ENCODE peak calls at places on chromosomes 16 and 17, in ten cellular contexts. F, L, G, E, A, C, T, H, W and V are unnamed samples.

GRCh38 chr17:49582789-49583188 is 7.1 kb downstream of the NXPH3 start:
- DNase-seq in E (no peak), W (peak; percentile 33), L (no peak), G (no peak), F (no peak), C (no peak), A (no peak), H (no peak), T (no peak), V (no peak)

GRCh38 chr16:74740795-74741304 is 33.8 kb downstream of the FA2H start:
- DNase-seq in G (no peak), C (no peak), H (peak; percentile 92), F (no peak), A (no peak), T (peak; percentile 88), L (peak; percentile 49), E (peak; percentile 57), W (no peak), V (no peak)

GRCh38 chr17:8125947-8126305 is 2.0 kb upstream of the HES7 start:
- DNase-seq in G (no peak), W (no peak), E (no peak), F (no peak), L (peak; percentile 34), C (no peak), T (peak; percentile 48), H (no peak), A (peak; percentile 51), V (no peak)

GRCh38 chr16:75304521-75305363 is 53.3 kb upstream of the BCAR1 start:
- DNase-seq in A (no peak), T (peak; percentile 73), F (no peak), L (peak; percentile 89), E (peak; percentile 76), G (no peak), W (peak; percentile 89), H (peak; percentile 83), C (peak; percentile 41), V (peak; percentile 89)

GRCh38 chr16:50547340-50547865 is 793 bp upstream of the NKD1 start:
- DNase-seq in W (no peak), A (peak; percentile 46), E (no peak), G (no peak), T (peak; percentile 57), C (peak; percentile 19), L (no peak), F (no peak), H (peak; percentile 58), V (peak; percentile 79)

GRCh38 chr17:11006530-11006929 is 168.6 kb upstream of the PIRT start:
- DNase-seq in L (no peak), G (no peak), H (no peak), C (no peak), E (no peak), W (no peak), T (no peak), A (no peak), F (no peak), V (no peak)

GRCh38 chr17:32882734-32883133 is 5.8 kb upstream of the MYO1D start:
- DNase-seq in T (no peak), G (no peak), C (no peak), A (no peak), E (no peak), W (peak; percentile 32), L (no peak), H (no peak), F (no peak), V (no peak)

GRCh38 chr17:81500026-81500425 is 12.6 kb downstream of the ACTG1 start:
- DNase-seq in E (no peak), H (no peak), W (no peak), C (no peak), L (no peak), F (no peak), G (no peak), A (no peak), T (no peak), V (no peak)

GRCh38 chr16:19218581-19218980 is 50.5 kb downstream of the SYT17 start:
- DNase-seq in W (no peak), L (no peak), F (no peak), T (no peak), G (no peak), E (no peak), A (no peak), H (no peak), C (no peak), V (no peak)

GRCh38 chr16:1830213-1830612 is 3.2 kb downstream of the FAHD1 start:
- DNase-seq in L (peak; percentile 21), E (no peak), G (no peak), W (no peak), H (no peak), T (peak; percentile 38), C (no peak), A (no peak), F (no peak), V (no peak)

GRCh38 chr16:12471383-12471782 is 332.3 kb downstream of the CPPED1 start:
- DNase-seq in G (no peak), T (no peak), L (no peak), E (no peak), F (no peak), C (no peak), W (no peak), A (no peak), H (no peak), V (no peak)

GRCh38 chr17:50938821-50939541 is 72.8 kb upstream of the TOB1 start:
- DNase-seq in L (no peak), E (no peak), A (no peak), T (no peak), H (no peak), F (no peak), G (no peak), W (no peak), C (no peak), V (no peak)

GRCh38 chr17:63842173-63842539 is 329 bp downstream of the SMARCD2 start:
- DNase-seq in H (peak; percentile 63), C (peak; percentile 42), E (no peak), T (peak; percentile 53), F (no peak), W (no peak), G (peak; percentile 81), L (peak; percentile 14), A (no peak), V (peak; percentile 85)

GRCh38 chr17:7191069-7191468 is 11.9 kb upstream of the ASGR1 start:
- DNase-seq in L (no peak), C (no peak), T (no peak), E (no peak), W (no peak), F (no peak), G (no peak), H (no peak), A (no peak), V (no peak)

GRCh38 chr17:45747907-45748306 is 36.2 kb upstream of the CRHR1 start:
- DNase-seq in C (no peak), L (no peak), G (no peak), W (no peak), A (no peak), H (no peak), T (no peak), E (no peak), F (no peak), V (no peak)
- H3K4me1 ChIP-seq in C (peaks cover 7% of the 10 kb centered on the region), L (no peaks in the 10 kb centered on the region), G (no peaks in the 10 kb centered on the region), W (no peaks in the 10 kb centered on the region), A (no peaks in the 10 kb centered on the region), H (no peaks in the 10 kb centered on the region), T (no peaks in the 10 kb centered on the region), E (no peaks in the 10 kb centered on the region), F (no peaks in the 10 kb centered on the region), V (no peaks in the 10 kb centered on the region)

GRCh38 chr17:57948555-57949420 is 6.4 kb downstream of the CUEDC1 start:
- DNase-seq in T (no peak), W (peak; percentile 96), A (no peak), H (no peak), C (no peak), G (no peak), F (peak; percentile 73), E (peak; percentile 90), L (peak; percentile 76), V (no peak)
- H3K4me3 ChIP-seq in T (no peak overlapping the region), W (no peak overlapping the region), A (no peak overlapping the region), H (no peak overlapping the region), C (peak overlapping the region; percentile 14), G (no peak overlapping the region), F (peak overlapping the region; percentile 6), E (no peak overlapping the region), L (no peak overlapping the region), V (no peak overlapping the region)

GRCh38 chr16:57234707-57235092 is 10.4 kb upstream of the ARL2BP start:
- DNase-seq in W (no peak), E (no peak), T (no peak), H (no peak), F (no peak), L (no peak), G (no peak), A (no peak), C (no peak), V (no peak)

GRCh38 chr16:57235128-57236092 is 9.6 kb upstream of the ARL2BP start:
- DNase-seq in H (no peak), A (peak; percentile 72), C (no peak), E (no peak), G (no peak), T (no peak), W (peak; percentile 87), F (no peak), L (peak; percentile 44), V (no peak)

GRCh38 chr16:57231821-57232350 is 13.2 kb upstream of the ARL2BP start:
- DNase-seq in T (no peak), L (no peak), E (no peak), W (peak; percentile 1), A (no peak), C (no peak), H (no peak), F (no peak), G (no peak), V (no peak)

GRCh38 chr16:57238682-57239081 is 6.4 kb upstream of the ARL2BP start:
- DNase-seq in T (no peak), F (no peak), L (no peak), G (no peak), H (no peak), W (no peak), E (no peak), C (no peak), A (no peak), V (no peak)

DNA sequence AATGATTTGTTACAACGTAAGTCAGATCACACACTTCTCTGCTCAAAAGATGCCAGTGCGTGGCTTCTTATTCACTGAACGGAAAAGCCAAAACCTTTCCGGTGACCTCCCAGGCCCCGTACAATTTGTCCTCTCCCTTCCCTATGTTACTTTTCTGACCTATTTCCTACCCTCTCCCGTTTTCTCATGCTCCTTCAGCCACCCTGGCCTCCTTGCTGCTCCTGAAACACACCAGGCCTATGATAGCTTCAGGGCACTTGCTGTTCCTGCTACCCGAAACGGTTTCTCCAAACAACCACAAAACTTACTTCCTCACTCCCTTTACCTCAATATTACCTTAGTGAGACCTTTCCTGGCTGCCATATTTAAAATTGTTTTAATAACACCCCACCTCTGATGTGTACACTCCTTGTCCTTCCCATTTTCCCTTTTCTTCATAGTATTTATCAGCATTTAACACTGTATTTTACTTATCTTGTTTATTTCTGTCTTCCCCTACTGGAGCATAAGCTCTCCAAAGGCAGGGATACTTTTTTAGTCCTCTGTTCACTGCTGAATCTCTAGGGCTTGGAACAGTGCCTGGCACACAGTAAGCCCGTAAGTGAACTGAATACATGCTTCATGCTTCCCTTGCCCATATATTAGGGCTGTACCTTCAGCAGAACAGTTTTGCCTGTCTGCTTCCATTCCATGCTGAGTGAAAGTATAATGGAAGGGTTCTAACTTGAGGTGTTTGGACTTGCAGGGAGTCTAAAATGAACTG is 10.9 kb upstream of the ARL2BP start:
- DNase-seq in G (no peak), F (no peak), C (no peak), T (no peak), A (no peak), L (no peak), H (no peak), W (no peak), E (no peak), V (no peak)
- H3K27ac ChIP-seq in G (no peak overlapping the region), F (no peak overlapping the region), C (peak overlapping the region; percentile 87), T (no peak overlapping the region), A (peak overlapping the region; percentile 88), L (no peak overlapping the region), H (no peak overlapping the region), W (no peak overlapping the region), E (no peak overlapping the region), V (peak overlapping the region; percentile 39)

GRCh38 chr17:45302649-45303173 is 14.1 kb downstream of the MAP3K14 start:
- DNase-seq in W (peak; percentile 76), C (peak; percentile 44), E (no peak), T (no peak), L (peak; percentile 56), G (no peak), A (peak; percentile 77), F (peak; percentile 40), H (no peak), V (peak; percentile 73)
- H3K4me1 ChIP-seq in W (peaks cover 24% of the 10 kb centered on the region), C (peaks cover 98% of the 10 kb centered on the region), E (peaks cover 52% of the 10 kb centered on the region), T (peaks cover 8% of the 10 kb centered on the region), L (peaks cover 12% of the 10 kb centered on the region), G (peaks cover 70% of the 10 kb centered on the region), A (peaks cover 86% of the 10 kb centered on the region), F (peaks cover 92% of the 10 kb centered on the region), H (peaks cover 39% of the 10 kb centered on the region), V (peaks cover 18% of the 10 kb centered on the region)